ENCODE peak calls at places on chromosomes 3 and 15, in eight cellular contexts. F, P, E, L, T, I, R and K are unnamed samples.

GRCh38 chr3:108190346-108190745 is 31.9 kb downstream of the IFT57 start:
- DNase-seq in F (no peak), P (no peak), E (no peak), L (no peak), T (no peak), I (no peak), R (no peak), K (no peak)

GRCh38 chr3:32778389-32778788 is 39.4 kb upstream of the TRIM71 start:
- DNase-seq in F (no peak), P (no peak), E (no peak), L (no peak), T (no peak), I (no peak), R (no peak), K (no peak)

GRCh38 chr15:30953731-30954378 is 37.6 kb downstream of the MTMR10 start:
- DNase-seq in F (no peak), P (no peak), E (no peak), L (no peak), T (peak), I (no peak), R (no peak), K (no peak)

GRCh38 chr3:190692256-190692655 is 170.2 kb downstream of the GMNC start:
- DNase-seq in F (no peak), P (no peak), E (no peak), L (no peak), T (no peak), I (no peak), R (no peak), K (no peak)

GRCh38 chr3:105791919-105792786 is 76.7 kb downstream of the CBLB start:
- DNase-seq in F (no peak), P (no peak), E (peak), L (peak), T (peak), I (peak), R (peak), K (peak)

GRCh38 chr3:157922614-157923013 is 183.6 kb downstream of the SHOX2 start:
- DNase-seq in F (no peak), P (no peak), E (no peak), L (no peak), T (no peak), I (no peak), R (no peak), K (no peak)

GRCh38 chr3:46612324-46612723 is at the start of gene FAM240A:
- DNase-seq in F (no peak), P (no peak), E (no peak), L (peak), T (no peak), I (peak), R (no peak), K (no peak)

GRCh38 chr3:167783781-167784180 is 48.3 kb downstream of the SERPINI1 start:
- DNase-seq in F (no peak), P (no peak), E (no peak), L (no peak), T (peak), I (no peak), R (no peak), K (no peak)

GRCh38 chr3:123713211-123713610 is 128.4 kb upstream of the HACD2 start:
- DNase-seq in F (no peak), P (no peak), E (no peak), L (peak), T (no peak), I (no peak), R (no peak), K (no peak)

GRCh38 chr15:73704869-73705645 is 20.9 kb downstream of the CD276 start:
- DNase-seq in F (peak), P (peak), E (peak), L (peak), T (peak), I (peak), R (no peak), K (peak)

GRCh38 chr15:26983822-26984221 is 12.8 kb downstream of the GABRG3 start:
- DNase-seq in F (no peak), P (no peak), E (no peak), L (no peak), T (no peak), I (no peak), R (no peak), K (no peak)

GRCh38 chr15:69098688-69099087 is 61.7 kb upstream of the GLCE start:
- DNase-seq in F (no peak), P (no peak), E (no peak), L (no peak), T (no peak), I (no peak), R (no peak), K (no peak)

GRCh38 chr3:105466495-105467080 is 99.9 kb downstream of the ALCAM start:
- DNase-seq in F (no peak), P (no peak), E (no peak), L (no peak), T (no peak), I (no peak), R (no peak), K (no peak)

GRCh38 chr15:78004919-78005634 is 72.4 kb downstream of the TBC1D2B start:
- DNase-seq in F (no peak), P (no peak), E (peak), L (peak), T (peak), I (peak), R (peak), K (peak)

GRCh38 chr15:35304389-35304788 is 219.3 kb upstream of the NANOGP8 start:
- DNase-seq in F (no peak), P (no peak), E (no peak), L (no peak), T (no peak), I (no peak), R (no peak), K (no peak)

GRCh38 chr3:125395091-125395490 is 20.0 kb upstream of the ZNF148 start:
- DNase-seq in F (no peak), P (no peak), E (no peak), L (no peak), T (no peak), I (peak), R (no peak), K (no peak)

GRCh38 chr3:194423317-194423716 is 24.3 kb upstream of the GP5 start:
- DNase-seq in F (no peak), P (no peak), E (no peak), L (no peak), T (peak), I (peak), R (no peak), K (no peak)

GRCh38 chr3:21729888-21730459 is 21.0 kb downstream of the ZNF385D start:
- DNase-seq in F (no peak), P (no peak), E (no peak), L (no peak), T (peak), I (no peak), R (no peak), K (no peak)

GRCh38 chr3:52313774-52314188 is 2.3 kb upstream of the DNAH1 start:
- DNase-seq in F (no peak), P (no peak), E (no peak), L (peak), T (peak), I (no peak), R (no peak), K (no peak)

GRCh38 chr3:190862209-190863118 is at the start of gene GMNC:
- DNase-seq in F (no peak), P (peak), E (peak), L (peak), T (peak), I (peak), R (peak), K (peak)

GRCh38 chr3:63954182-63954581 is 42.0 kb upstream of the SCAANT1 start:
- DNase-seq in F (no peak), P (no peak), E (no peak), L (no peak), T (peak), I (no peak), R (no peak), K (no peak)

GRCh38 chr3:179991877-179992276 is 44.9 kb downstream of the PEX5L start:
- DNase-seq in F (no peak), P (no peak), E (no peak), L (no peak), T (peak), I (no peak), R (no peak), K (no peak)

GRCh38 chr3:133209871-133210550 is 171.8 kb downstream of the TMEM108 start:
- DNase-seq in F (no peak), P (no peak), E (no peak), L (no peak), T (peak), I (no peak), R (no peak), K (no peak)

GRCh38 chr15:75198560-75199346 is 2.9 kb upstream of the C15orf39 start:
- DNase-seq in F (no peak), P (no peak), E (no peak), L (no peak), T (peak), I (peak), R (no peak), K (no peak)

GRCh38 chr3:197202694-197203093 is 95.7 kb downstream of the DLG1 start:
- DNase-seq in F (no peak), P (no peak), E (no peak), L (no peak), T (no peak), I (no peak), R (no peak), K (no peak)

GRCh38 chr3:190127797-190128196 is 7.1 kb upstream of the P3H2 start:
- DNase-seq in F (no peak), P (no peak), E (no peak), L (no peak), T (no peak), I (no peak), R (no peak), K (no peak)

GRCh38 chr15:73284073-73284472 is 84.7 kb downstream of the HCN4 start:
- DNase-seq in F (no peak), P (no peak), E (no peak), L (no peak), T (peak), I (no peak), R (no peak), K (no peak)

GRCh38 chr15:100394726-100395125 is 53.0 kb upstream of the ADAMTS17 start:
- DNase-seq in F (no peak), P (no peak), E (no peak), L (no peak), T (no peak), I (no peak), R (no peak), K (no peak)

GRCh38 chr3:34207826-34208225 is 409.4 kb downstream of the PDCD6IP start:
- DNase-seq in F (no peak), P (no peak), E (no peak), L (no peak), T (no peak), I (no peak), R (no peak), K (no peak)

GRCh38 chr3:139120336-139120971 is 75.8 kb upstream of the PRR23C start:
- DNase-seq in F (no peak), P (no peak), E (peak), L (peak), T (peak), I (no peak), R (no peak), K (no peak)

GRCh38 chr15:26771917-26772587 is 814 bp downstream of the GABRB3 start:
- DNase-seq in F (no peak), P (no peak), E (no peak), L (peak), T (no peak), I (peak), R (no peak), K (no peak)

GRCh38 chr15:78177447-78177873 is 28.3 kb downstream of the IDH3A start:
- DNase-seq in F (no peak), P (no peak), E (peak), L (peak), T (peak), I (peak), R (no peak), K (peak)

GRCh38 chr15:71052356-71052755 is 62.9 kb upstream of the THSD4 start:
- DNase-seq in F (no peak), P (no peak), E (no peak), L (no peak), T (peak), I (no peak), R (no peak), K (no peak)

GRCh38 chr3:51622402-51622801 is 48.6 kb upstream of the TEX264 start:
- DNase-seq in F (no peak), P (no peak), E (no peak), L (no peak), T (peak), I (no peak), R (no peak), K (no peak)

GRCh38 chr15:77974098-77974414 is 103.5 kb downstream of the TBC1D2B start:
- DNase-seq in F (no peak), P (no peak), E (no peak), L (peak), T (peak), I (peak), R (no peak), K (peak)

GRCh38 chr15:52179278-52180195 is 11.7 kb downstream of the GNB5 start:
- DNase-seq in F (peak), P (peak), E (peak), L (peak), T (peak), I (peak), R (peak), K (peak)

GRCh38 chr15:63372018-63372705 is 9.5 kb downstream of the CA12 start:
- DNase-seq in F (no peak), P (peak), E (peak), L (peak), T (peak), I (peak), R (no peak), K (no peak)